ENCODE peak calls at places on chromosomes 16 and 17, in eight cellular contexts. One of them, this sample, is unnamed.
A peak's percentile ranks its signal among the peaks of the same experiment; 100 is the strongest.

GRCh38 chr17:39096435-39097158 is 54.8 kb downstream of the PLXDC1 start:
- DNase-seq in HT1080: no peak
- DNase-seq in epithelial cell of prostate: no peak
- DNase-seq in aorta: no peak
- DNase-seq in heart right ventricle: no peak
- DNase-seq in GDM1: no peak
- DNase-seq in heart left ventricle: no peak
- DNase-seq in mucosa of descending colon: no peak
- DNase-seq in this sample: no peak

GRCh38 chr17:51056813-51057510 is 63.7 kb downstream of the SPAG9 start:
- DNase-seq in aorta: no peak
- DNase-seq in mucosa of descending colon: no peak
- DNase-seq in heart left ventricle: no peak
- DNase-seq in heart right ventricle: no peak
- DNase-seq in GDM1: peak; percentile 24
- DNase-seq in HT1080: peak; percentile 91
- DNase-seq in epithelial cell of prostate: no peak
- DNase-seq in this sample: peak; percentile 22

GRCh38 chr17:14372905-14373559 is 72.2 kb downstream of the HS3ST3B1 start:
- DNase-seq in epithelial cell of prostate: no peak
- DNase-seq in aorta: no peak
- DNase-seq in HT1080: no peak
- DNase-seq in GDM1: no peak
- DNase-seq in heart right ventricle: no peak
- DNase-seq in heart left ventricle: no peak
- DNase-seq in mucosa of descending colon: no peak
- DNase-seq in this sample: peak; percentile 42

GRCh38 chr16:86457621-86458456 is 52.5 kb upstream of the FOXF1 start:
- DNase-seq in epithelial cell of prostate: no peak
- DNase-seq in HT1080: peak; percentile 14
- DNase-seq in mucosa of descending colon: no peak
- DNase-seq in aorta: no peak
- DNase-seq in heart right ventricle: no peak
- DNase-seq in heart left ventricle: no peak
- DNase-seq in GDM1: no peak
- DNase-seq in this sample: no peak

GRCh38 chr16:12320298-12320706 is 343.8 kb downstream of the SNX29 start:
- DNase-seq in epithelial cell of prostate: no peak
- DNase-seq in heart right ventricle: no peak
- DNase-seq in GDM1: no peak
- DNase-seq in aorta: no peak
- DNase-seq in heart left ventricle: no peak
- DNase-seq in HT1080: peak; percentile 88
- DNase-seq in mucosa of descending colon: no peak
- DNase-seq in this sample: no peak

GRCh38 chr16:29806641-29807425 is 504 bp downstream of the MAZ start:
- DNase-seq in heart right ventricle: peak; percentile 63
- DNase-seq in HT1080: peak; percentile 75
- DNase-seq in epithelial cell of prostate: no peak
- DNase-seq in mucosa of descending colon: peak; percentile 81
- DNase-seq in heart left ventricle: peak; percentile 69
- DNase-seq in GDM1: peak; percentile 29
- DNase-seq in aorta: peak; percentile 81
- DNase-seq in this sample: peak; percentile 71

GRCh38 chr16:81564368-81565060 is 119.9 kb downstream of the CMIP start:
- DNase-seq in HT1080: no peak
- DNase-seq in mucosa of descending colon: peak; percentile 12
- DNase-seq in aorta: no peak
- DNase-seq in GDM1: no peak
- DNase-seq in heart left ventricle: no peak
- DNase-seq in heart right ventricle: no peak
- DNase-seq in epithelial cell of prostate: no peak
- DNase-seq in this sample: no peak

GRCh38 chr17:38425744-38426143 is 2.5 kb upstream of the ARHGAP23 start:
- DNase-seq in heart left ventricle: no peak
- DNase-seq in epithelial cell of prostate: no peak
- DNase-seq in heart right ventricle: no peak
- DNase-seq in aorta: no peak
- DNase-seq in HT1080: peak; percentile 48
- DNase-seq in GDM1: no peak
- DNase-seq in mucosa of descending colon: no peak
- DNase-seq in this sample: no peak

GRCh38 chr17:62923515-62924150 is 42.4 kb upstream of the TANC2 start:
- DNase-seq in aorta: no peak
- DNase-seq in HT1080: no peak
- DNase-seq in heart left ventricle: no peak
- DNase-seq in epithelial cell of prostate: no peak
- DNase-seq in GDM1: no peak
- DNase-seq in heart right ventricle: no peak
- DNase-seq in mucosa of descending colon: no peak
- DNase-seq in this sample: no peak

GRCh38 chr16:84925092-84925772 is 86.1 kb downstream of the ZDHHC7 start:
- DNase-seq in HT1080: no peak
- DNase-seq in aorta: peak; percentile 75
- DNase-seq in epithelial cell of prostate: no peak
- DNase-seq in mucosa of descending colon: peak; percentile 80
- DNase-seq in GDM1: no peak
- DNase-seq in heart right ventricle: peak; percentile 79
- DNase-seq in heart left ventricle: peak; percentile 86
- DNase-seq in this sample: peak; percentile 85